ENCODE peak calls at places on chromosomes 11 and 22, in five cellular contexts. Z, N, E, I and J are unnamed samples.

GRCh38 chr11:70466596-70466995 is 68.3 kb downstream of the CTTN start:
- DNase-seq in I (no peak), N (peak), Z (no peak), E (no peak), J (no peak)

GRCh38 chr11:134386945-134387344 is 25.1 kb downstream of the B3GAT1 start:
- DNase-seq in N (no peak), E (no peak), I (no peak), Z (no peak), J (no peak)

GRCh38 chr11:134391656-134392055 is 20.4 kb downstream of the B3GAT1 start:
- DNase-seq in E (no peak), I (no peak), N (no peak), Z (no peak), J (no peak)

GRCh38 chr11:9606799-9607510 is 33.5 kb downstream of the WEE1 start:
- DNase-seq in Z (no peak), I (no peak), N (peak), E (no peak), J (no peak)

GRCh38 chr11:14058061-14058460 is 95.5 kb downstream of the SPON1 start:
- DNase-seq in E (no peak), N (no peak), I (no peak), Z (no peak), J (no peak)

GRCh38 chr11:75384438-75385080 is 14.8 kb upstream of the RPS3 start:
- DNase-seq in N (peak), I (peak), E (peak), Z (peak), J (peak)

GRCh38 chr22:39900306-39901227 is at the start of gene GRAP2:
- DNase-seq in E (no peak), N (no peak), I (peak), Z (peak), J (peak)

GRCh38 chr22:46969491-46969890 is 207.0 kb downstream of the TBC1D22A start:
- DNase-seq in N (no peak), Z (peak), E (no peak), I (no peak), J (peak)

GRCh38 chr11:19419021-19419750 is 178.4 kb upstream of the E2F8 start:
- DNase-seq in E (no peak), N (no peak), Z (no peak), I (no peak), J (no peak)

GRCh38 chr11:47858169-47858543 is 10.0 kb upstream of the NUP160 start:
- DNase-seq in N (no peak), I (no peak), Z (no peak), E (no peak), J (no peak)

GRCh38 chr11:104104201-104104600 is 59.7 kb downstream of the PDGFD start:
- DNase-seq in Z (no peak), E (no peak), I (no peak), N (no peak), J (no peak)

GRCh38 chr11:2593393-2593950 is 106.3 kb downstream of the KCNQ1OT1 start:
- DNase-seq in N (no peak), Z (no peak), I (no peak), E (no peak), J (no peak)

GRCh38 chr11:117657801-117658200 is 139.2 kb downstream of the DSCAML1 start:
- DNase-seq in E (no peak), Z (no peak), I (no peak), N (no peak), J (no peak)

GRCh38 chr22:36331912-36332622 is 55.7 kb downstream of the MYH9 start:
- DNase-seq in N (peak), E (peak), Z (peak), I (peak), J (peak)

GRCh38 chr11:31150011-31150410 is 219.5 kb downstream of the DCDC1 start:
- DNase-seq in E (no peak), Z (no peak), I (no peak), N (no peak), J (no peak)

GRCh38 chr22:44542561-44543222 is 44.7 kb upstream of the RTL6 start:
- DNase-seq in I (no peak), E (no peak), Z (no peak), N (peak), J (no peak)

GRCh38 chr11:116731097-116731761 is 41.6 kb downstream of the BUD13 start:
- DNase-seq in E (no peak), I (no peak), Z (no peak), N (peak), J (no peak)

GRCh38 chr11:46315033-46315738 is 32.1 kb upstream of the DGKZ start:
- DNase-seq in I (peak), E (peak), N (peak), Z (peak), J (peak)

GRCh38 chr11:19389787-19390303 is 149.1 kb upstream of the E2F8 start:
- DNase-seq in I (no peak), Z (no peak), N (no peak), E (peak), J (no peak)

GRCh38 chr22:47148510-47148909 is 386.1 kb downstream of the TBC1D22A start:
- DNase-seq in Z (no peak), E (no peak), I (no peak), N (no peak), J (no peak)

GRCh38 chr22:46008291-46008690 is 31.3 kb upstream of the WNT7B start:
- DNase-seq in I (no peak), Z (no peak), E (no peak), N (no peak), J (peak)

GRCh38 chr22:48496987-48497650 is 1330.6 kb downstream of the BRD1 start:
- DNase-seq in I (no peak), N (peak), Z (no peak), E (no peak), J (no peak)

GRCh38 chr11:27158763-27159679 is 118.4 kb downstream of the BBOX1 start:
- DNase-seq in I (no peak), N (peak), Z (no peak), E (peak), J (peak)

GRCh38 chr11:114846040-114846791 is 167.9 kb downstream of the NXPE2 start:
- DNase-seq in N (peak), I (no peak), E (peak), Z (no peak), J (no peak)

GRCh38 chr22:21866821-21867527 is 471 bp downstream of the MAPK1 start:
- DNase-seq in Z (no peak), E (peak), N (peak), I (no peak), J (peak)

GRCh38 chr11:119491753-119492455 is 68.9 kb upstream of the THY1 start:
- DNase-seq in Z (no peak), E (no peak), N (peak), I (no peak), J (no peak)

GRCh38 chr11:113715882-113716625 is 9.9 kb upstream of the TMPRSS5 start:
- DNase-seq in I (no peak), E (no peak), Z (no peak), N (no peak), J (no peak)

GRCh38 chr11:118216621-118217526 is 7.9 kb downstream of the JAML start:
- DNase-seq in E (no peak), I (no peak), N (no peak), Z (no peak), J (peak)

GRCh38 chr11:910044-910588 is 494 bp downstream of the CHID1 start:
- DNase-seq in N (no peak), Z (no peak), E (no peak), I (no peak), J (peak)

GRCh38 chr11:124113890-124114289 is 1.4 kb upstream of the VWA5A start:
- DNase-seq in I (no peak), N (no peak), E (no peak), Z (no peak), J (no peak)

GRCh38 chr22:27032121-27032761 is 374.9 kb downstream of the MIAT start:
- DNase-seq in I (no peak), E (peak), N (peak), Z (no peak), J (no peak)

GRCh38 chr22:38952382-38952993 is 4.9 kb upstream of the APOBEC3A start:
- DNase-seq in E (no peak), I (no peak), Z (no peak), N (no peak), J (no peak)

GRCh38 chr11:46143049-46143806 is 22.0 kb upstream of the PHF21A start:
- DNase-seq in N (no peak), E (no peak), I (no peak), Z (no peak), J (no peak)

GRCh38 chr11:4881860-4882500 is at the start of gene OR51T1:
- DNase-seq in N (no peak), I (no peak), Z (no peak), E (no peak), J (no peak)

GRCh38 chr22:38935023-38935422 is 22.4 kb upstream of the APOBEC3A start:
- DNase-seq in Z (no peak), I (no peak), E (peak), N (no peak), J (no peak)

GRCh38 chr11:10709299-10710086 is 15.9 kb upstream of the IRAG1 start:
- DNase-seq in I (no peak), Z (no peak), N (no peak), E (no peak), J (no peak)

GRCh38 chr11:59802639-59803176 is 7.9 kb downstream of the MRPL16 start:
- DNase-seq in E (no peak), I (no peak), N (no peak), Z (peak), J (peak)
- TF ChIP-seq CTCF in E (peak), I (peak), N (peak), Z (peak), J (peak)

DNA sequence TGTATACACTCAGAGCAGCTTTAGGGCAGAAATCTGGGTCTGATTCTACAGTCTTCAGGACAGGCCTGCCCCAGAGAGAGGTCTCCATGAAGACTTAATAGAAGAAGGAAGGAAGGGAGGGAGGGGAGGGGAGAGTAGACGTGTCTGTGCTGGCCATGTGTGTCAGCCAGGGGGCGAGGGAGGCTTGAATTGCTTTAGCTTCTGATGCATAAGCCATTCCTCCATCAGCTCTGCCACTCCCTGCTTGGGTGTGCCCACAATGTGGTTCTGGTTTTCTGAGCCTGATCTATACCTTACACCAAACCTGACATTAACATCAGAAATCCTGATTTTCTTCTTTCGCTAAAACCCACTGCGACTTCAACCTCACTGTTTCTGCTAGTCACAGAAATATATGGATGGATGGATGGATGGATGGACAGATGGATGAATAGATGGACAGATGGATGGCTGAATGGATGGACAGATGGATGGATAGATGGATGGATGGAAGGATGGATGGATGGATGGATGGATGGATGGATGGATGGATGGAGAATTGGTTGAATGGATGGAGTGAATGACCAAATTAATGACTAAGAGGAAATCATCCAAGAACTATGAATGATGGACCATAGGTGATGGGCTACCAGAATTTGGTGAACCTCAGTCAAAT is 56.5 kb upstream of the PRDM11 start:
- DNase-seq in I (no peak), N (peak), E (no peak), Z (no peak), J (peak)
- TF ChIP-seq CTCF in I (no peak), N (peak), E (no peak), Z (no peak), J (no peak)

GRCh38 chr22:24106385-24107381 is 74.6 kb upstream of the SUSD2 start:
- DNase-seq in E (no peak), Z (peak), I (peak), N (no peak), J (peak)
- TF ChIP-seq CTCF in E (no peak), Z (peak), I (no peak), N (no peak), J (peak)

GRCh38 chr11:86741489-86742435 is 58.6 kb upstream of the PRSS23 start:
- DNase-seq in E (no peak), Z (no peak), N (no peak), I (no peak), J (no peak)

GRCh38 chr11:86742436-86742805 is 57.9 kb upstream of the PRSS23 start:
- DNase-seq in Z (no peak), N (no peak), I (no peak), E (no peak), J (no peak)

GRCh38 chr11:86740628-86741488 is 59.5 kb upstream of the PRSS23 start:
- DNase-seq in Z (no peak), N (peak), E (peak), I (no peak), J (peak)

GRCh38 chr11:86745571-86745970 is 54.8 kb upstream of the PRSS23 start:
- DNase-seq in E (no peak), Z (no peak), I (no peak), N (no peak), J (no peak)

DNA sequence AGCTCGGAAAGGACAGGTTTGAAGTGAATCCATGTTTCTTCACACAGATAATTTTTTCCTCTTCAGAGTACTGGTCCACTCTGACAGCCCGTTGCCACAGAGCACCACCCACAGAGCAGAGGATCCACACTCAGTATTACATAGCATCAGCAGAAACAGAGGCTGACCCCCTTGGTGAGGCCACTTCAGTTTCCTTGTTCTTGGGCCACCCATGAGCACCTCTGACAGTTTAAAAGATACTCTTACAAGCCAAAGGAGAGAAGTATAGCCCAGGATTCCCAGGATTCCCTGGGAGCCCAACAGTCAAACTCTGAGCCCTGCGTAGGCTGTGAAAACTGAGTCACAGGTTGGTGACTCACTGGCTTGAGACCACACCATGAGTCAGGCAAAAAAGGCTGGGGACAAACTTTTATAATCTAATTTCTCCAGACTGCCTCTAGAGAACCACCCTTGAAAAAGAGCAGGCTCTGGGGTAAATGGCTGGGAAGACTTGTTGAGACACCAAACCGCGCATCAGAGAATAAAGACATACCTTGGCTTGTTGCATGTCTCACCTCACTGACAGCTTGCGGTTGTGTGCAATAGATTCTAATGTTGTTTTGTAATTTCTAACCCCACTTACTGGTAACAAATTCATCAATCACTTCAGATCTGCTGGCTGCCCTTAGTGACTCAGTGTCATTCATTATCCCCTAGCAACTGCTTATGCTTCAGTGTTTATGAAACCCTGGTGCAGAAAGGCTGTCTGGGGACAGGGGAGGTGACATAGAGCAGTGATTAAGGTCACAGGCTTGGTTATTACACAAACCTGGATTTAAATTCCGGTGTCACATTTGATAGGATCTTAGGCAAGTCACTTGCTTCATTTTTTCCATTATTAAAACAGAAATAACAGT is 56.9 kb upstream of the PRSS23 start:
- DNase-seq in Z (no peak), I (no peak), N (no peak), E (peak), J (peak)
- TF ChIP-seq CTCF in Z (no peak), I (no peak), N (no peak), E (no peak), J (no peak)

DNA sequence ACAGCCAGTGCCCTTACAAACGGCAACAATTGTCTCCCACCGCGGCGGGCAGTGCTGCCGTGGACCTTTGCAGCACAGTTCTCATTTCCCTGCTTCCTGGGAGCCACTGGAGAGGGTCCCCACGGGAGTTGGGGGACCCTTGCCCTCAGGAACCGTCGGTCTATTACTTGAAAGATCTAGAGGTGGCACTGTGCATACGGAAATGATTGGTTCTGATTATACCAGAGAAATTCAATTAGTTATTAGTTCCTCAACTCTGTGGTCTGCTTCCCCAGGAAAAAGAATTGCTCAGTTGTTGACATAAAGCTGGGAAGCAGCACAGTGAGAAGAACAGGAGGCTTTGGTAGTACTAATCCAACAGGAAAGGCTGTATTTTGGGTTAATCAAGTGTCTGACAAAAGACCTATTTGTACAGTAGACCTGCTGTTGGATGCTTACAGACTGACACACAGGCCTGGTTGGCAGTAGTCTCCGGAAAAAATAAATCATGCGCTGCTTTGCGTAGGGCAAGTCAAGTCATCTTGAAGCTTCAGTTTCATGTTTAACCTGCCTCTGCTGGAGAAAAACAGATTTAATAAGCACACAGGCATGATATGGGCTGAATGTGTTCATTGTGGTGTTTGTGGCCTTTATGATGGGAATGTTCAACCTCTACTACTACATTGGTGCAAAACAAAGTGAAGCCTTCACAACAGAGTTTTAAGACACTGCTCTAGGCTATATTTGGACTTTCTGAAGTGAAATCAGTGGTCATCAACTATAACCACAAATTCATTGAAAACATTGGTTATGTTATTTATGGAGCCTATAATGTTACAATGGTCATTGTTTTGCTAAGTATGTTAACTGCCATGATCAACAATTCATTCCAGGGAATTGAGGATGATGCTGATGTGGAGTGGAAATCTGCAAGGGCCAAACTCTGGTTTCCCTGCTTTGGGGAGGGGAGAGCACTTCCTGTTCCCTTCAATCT is 54.6 kb upstream of the SC5D start:
- DNase-seq in Z (no peak), N (peak), I (no peak), E (no peak), J (peak)
- TF ChIP-seq CTCF in Z (no peak), N (no peak), I (no peak), E (no peak), J (no peak)

GRCh38 chr11:131762346-131763110 is 392.1 kb downstream of the NTM start:
- DNase-seq in E (no peak), N (no peak), Z (no peak), I (no peak), J (no peak)
- TF ChIP-seq CTCF in E (no peak), N (no peak), Z (no peak), I (no peak), J (no peak)

GRCh38 chr11:83625336-83625735 is 339.2 kb upstream of the CCDC90B start:
- DNase-seq in Z (no peak), N (no peak), I (no peak), E (no peak), J (no peak)

GRCh38 chr11:83629775-83630174 is 343.6 kb upstream of the CCDC90B start:
- DNase-seq in Z (no peak), I (no peak), E (no peak), N (no peak), J (no peak)

GRCh38 chr11:83628622-83629347 is 342.6 kb upstream of the CCDC90B start:
- DNase-seq in E (no peak), N (no peak), Z (no peak), I (no peak), J (no peak)
- TF ChIP-seq CTCF in E (no peak), N (no peak), Z (no peak), I (no peak), J (no peak)

GRCh38 chr11:65642014-65642671 is 4.2 kb downstream of the SIPA1 start:
- DNase-seq in E (no peak), N (peak), I (peak), Z (no peak), J (peak)
- TF ChIP-seq CTCF in E (no peak), N (no peak), I (no peak), Z (no peak), J (no peak)